ENCODE peak calls at places on chromosomes 7 and 10, in six cellular contexts. G, H, N, B, L and S are unnamed samples.

GRCh38 chr10:103852189-103852711 is 3.1 kb downstream of the SH3PXD2A start:
- DNase-seq in G (peak), H (no peak), N (peak), B (no peak), L (no peak), S (peak)

GRCh38 chr7:129047761-129048160 is 7.2 kb downstream of the TNPO3 start:
- DNase-seq in G (no peak), H (no peak), N (peak), B (no peak), L (no peak), S (peak)

GRCh38 chr7:155338632-155339320 is 41.1 kb downstream of the INSIG1 start:
- DNase-seq in G (no peak), H (no peak), N (no peak), B (no peak), L (no peak), S (no peak)

GRCh38 chr7:43937444-43937843 is 11.2 kb downstream of the UBE2D4 start:
- DNase-seq in G (no peak), H (no peak), N (no peak), B (no peak), L (no peak), S (no peak)

GRCh38 chr10:52451817-52452216 is 137.7 kb downstream of the DKK1 start:
- DNase-seq in G (peak), H (no peak), N (peak), B (peak), L (no peak), S (peak)

GRCh38 chr10:67005981-67006380 is 80.1 kb downstream of the LRRTM3 start:
- DNase-seq in G (no peak), H (no peak), N (no peak), B (no peak), L (no peak), S (no peak)

GRCh38 chr10:126670056-126670743 is at the start of gene C10orf90:
- DNase-seq in G (no peak), H (no peak), N (no peak), B (no peak), L (no peak), S (no peak)

GRCh38 chr10:60576130-60577069 is 186.7 kb upstream of the ANK3 start:
- DNase-seq in G (no peak), H (no peak), N (no peak), B (peak), L (no peak), S (no peak)

GRCh38 chr10:69004821-69005220 is 16.2 kb downstream of the KIFBP start:
- DNase-seq in G (peak), H (peak), N (peak), B (peak), L (no peak), S (peak)

GRCh38 chr7:44534087-44534486 is 7.0 kb downstream of the NPC1L1 start:
- DNase-seq in G (no peak), H (no peak), N (no peak), B (no peak), L (no peak), S (peak)

GRCh38 chr7:30046127-30046774 is 18.0 kb downstream of the PLEKHA8 start:
- DNase-seq in G (no peak), H (no peak), N (no peak), B (no peak), L (no peak), S (no peak)

GRCh38 chr7:116798205-116798730 is 64.1 kb upstream of the CAPZA2 start:
- DNase-seq in G (no peak), H (no peak), N (no peak), B (no peak), L (no peak), S (no peak)

GRCh38 chr10:32156031-32156495 is 99.8 kb upstream of the KIF5B start:
- DNase-seq in G (no peak), H (no peak), N (no peak), B (peak), L (no peak), S (no peak)

GRCh38 chr7:46932656-46933424 is 649.1 kb downstream of the TNS3 start:
- DNase-seq in G (peak), H (peak), N (peak), B (peak), L (no peak), S (peak)

GRCh38 chr10:110710621-110711020 is 66.5 kb downstream of the RBM20 start:
- DNase-seq in G (no peak), H (no peak), N (no peak), B (no peak), L (no peak), S (no peak)

GRCh38 chr7:7923818-7924217 is 44.8 kb upstream of the GLCCI1 start:
- DNase-seq in G (no peak), H (no peak), N (no peak), B (no peak), L (no peak), S (no peak)

GRCh38 chr10:77361846-77362245 is 275.8 kb downstream of the KCNMA1 start:
- DNase-seq in G (no peak), H (no peak), N (no peak), B (no peak), L (no peak), S (no peak)

GRCh38 chr10:106182542-106182941 is 982.0 kb downstream of the SORCS1 start:
- DNase-seq in G (no peak), H (no peak), N (no peak), B (no peak), L (no peak), S (no peak)

GRCh38 chr10:13503745-13504463 is 24.9 kb downstream of the BEND7 start:
- DNase-seq in G (peak), H (no peak), N (peak), B (peak), L (no peak), S (peak)

GRCh38 chr7:149821191-149822148 is 16.7 kb upstream of the ZNF862 start:
- DNase-seq in G (no peak), H (no peak), N (no peak), B (no peak), L (no peak), S (no peak)

GRCh38 chr7:39921505-39922250 is 28.4 kb upstream of the CDK13 start:
- DNase-seq in G (no peak), H (peak), N (no peak), B (no peak), L (no peak), S (no peak)

GRCh38 chr10:29921071-29921446 is 138.3 kb downstream of the JCAD start:
- DNase-seq in G (no peak), H (no peak), N (no peak), B (no peak), L (no peak), S (no peak)

GRCh38 chr10:128373071-128373749 is 247.0 kb upstream of the MKI67 start:
- DNase-seq in G (no peak), H (no peak), N (no peak), B (no peak), L (no peak), S (no peak)

GRCh38 chr7:24152356-24152755 is 131.6 kb upstream of the NPY start:
- DNase-seq in G (no peak), H (no peak), N (no peak), B (peak), L (no peak), S (no peak)

GRCh38 chr7:50226669-50227068 is 77.8 kb upstream of the IKZF1 start:
- DNase-seq in G (no peak), H (no peak), N (no peak), B (no peak), L (no peak), S (no peak)

GRCh38 chr7:19932549-19933249 is 159.3 kb upstream of the TMEM196 start:
- DNase-seq in G (no peak), H (no peak), N (no peak), B (no peak), L (no peak), S (no peak)

GRCh38 chr7:130732980-130733865 is 784 bp downstream of the KLF14 start:
- DNase-seq in G (no peak), H (peak), N (no peak), B (no peak), L (no peak), S (no peak)

DNA sequence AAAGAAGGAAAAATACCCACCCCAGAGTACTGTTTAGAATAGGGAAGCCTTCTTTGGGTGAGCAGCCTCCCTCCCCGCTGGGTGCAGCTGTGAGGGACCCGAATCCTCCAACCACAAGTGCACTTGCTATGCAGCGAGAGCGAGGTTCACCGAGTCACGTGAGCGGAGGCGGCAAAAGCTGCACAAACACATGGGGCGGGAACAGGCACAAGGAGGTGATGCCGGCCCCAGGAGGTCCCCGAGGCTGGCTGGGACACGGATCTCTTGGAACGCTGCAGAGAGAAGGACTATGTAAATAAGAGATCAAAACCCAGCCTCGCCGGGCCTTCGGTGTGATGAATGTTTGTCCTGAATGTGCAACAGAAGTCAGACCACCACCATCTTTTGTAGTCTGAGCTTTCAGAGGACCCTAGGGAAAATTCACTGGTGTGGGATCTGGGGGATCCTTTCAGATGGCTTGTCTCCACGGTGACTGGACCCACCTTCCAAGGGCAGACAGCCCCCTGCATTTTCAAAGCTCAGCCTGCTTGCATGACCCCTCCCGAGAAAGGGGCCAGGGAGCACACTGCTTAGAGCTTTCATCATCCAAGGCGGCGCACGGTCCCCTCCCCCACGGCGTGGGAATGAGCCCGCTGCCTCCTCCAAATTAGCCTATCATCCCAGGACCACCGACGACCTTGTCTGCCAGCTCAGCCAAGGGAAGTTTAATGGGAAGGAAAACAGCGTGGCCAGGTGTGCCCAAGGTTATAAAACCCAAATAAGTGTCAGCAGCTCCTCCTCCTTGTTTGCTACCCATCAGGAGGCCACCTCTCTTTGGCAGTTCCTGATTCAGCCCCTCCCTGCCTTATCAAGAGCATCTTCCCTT is 327.7 kb downstream of the CXCL12 start:
- DNase-seq in G (no peak), H (peak), N (peak), B (no peak), L (no peak), S (no peak)
- H3K4me3 ChIP-seq in G (no peak), H (no peak), N (no peak), B (no peak), L (no peak), S (no peak)

GRCh38 chr7:139846297-139846696 is 17.2 kb downstream of the TBXAS1 start:
- DNase-seq in G (no peak), H (no peak), N (no peak), B (no peak), L (no peak), S (no peak)

GRCh38 chr7:139850906-139851305 is 21.8 kb downstream of the TBXAS1 start:
- DNase-seq in G (no peak), H (no peak), N (no peak), B (no peak), L (no peak), S (no peak)

GRCh38 chr7:139844779-139845442 is 15.8 kb downstream of the TBXAS1 start:
- DNase-seq in G (no peak), H (no peak), N (no peak), B (peak), L (peak), S (no peak)

GRCh38 chr7:139845443-139845805 is 16.4 kb downstream of the TBXAS1 start:
- DNase-seq in G (no peak), H (no peak), N (no peak), B (no peak), L (no peak), S (no peak)

DNA sequence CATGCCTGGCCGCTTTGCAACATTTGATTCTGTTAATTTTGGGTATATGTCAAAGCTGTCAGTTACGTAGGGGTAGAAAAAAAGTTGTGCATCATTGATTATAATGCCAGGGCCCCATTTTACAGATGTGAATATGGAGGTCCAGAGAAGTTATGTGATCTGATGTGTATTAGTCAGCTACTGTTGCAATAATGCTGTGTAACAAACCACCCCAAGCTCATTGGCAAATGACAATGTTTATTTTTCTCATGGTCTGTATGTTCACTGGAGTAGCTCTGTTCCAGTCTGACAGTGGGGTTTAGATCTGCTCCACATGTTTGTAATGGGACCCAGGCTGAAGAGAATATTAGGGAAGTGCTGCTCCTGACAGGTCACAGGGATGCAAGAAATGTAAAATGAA is 19.2 kb downstream of the TBXAS1 start:
- DNase-seq in G (no peak), H (no peak), N (no peak), B (no peak), L (no peak), S (no peak)
- H3K4me3 ChIP-seq in G (no peak), H (no peak), N (no peak), B (no peak), L (no peak), S (no peak)

DNA sequence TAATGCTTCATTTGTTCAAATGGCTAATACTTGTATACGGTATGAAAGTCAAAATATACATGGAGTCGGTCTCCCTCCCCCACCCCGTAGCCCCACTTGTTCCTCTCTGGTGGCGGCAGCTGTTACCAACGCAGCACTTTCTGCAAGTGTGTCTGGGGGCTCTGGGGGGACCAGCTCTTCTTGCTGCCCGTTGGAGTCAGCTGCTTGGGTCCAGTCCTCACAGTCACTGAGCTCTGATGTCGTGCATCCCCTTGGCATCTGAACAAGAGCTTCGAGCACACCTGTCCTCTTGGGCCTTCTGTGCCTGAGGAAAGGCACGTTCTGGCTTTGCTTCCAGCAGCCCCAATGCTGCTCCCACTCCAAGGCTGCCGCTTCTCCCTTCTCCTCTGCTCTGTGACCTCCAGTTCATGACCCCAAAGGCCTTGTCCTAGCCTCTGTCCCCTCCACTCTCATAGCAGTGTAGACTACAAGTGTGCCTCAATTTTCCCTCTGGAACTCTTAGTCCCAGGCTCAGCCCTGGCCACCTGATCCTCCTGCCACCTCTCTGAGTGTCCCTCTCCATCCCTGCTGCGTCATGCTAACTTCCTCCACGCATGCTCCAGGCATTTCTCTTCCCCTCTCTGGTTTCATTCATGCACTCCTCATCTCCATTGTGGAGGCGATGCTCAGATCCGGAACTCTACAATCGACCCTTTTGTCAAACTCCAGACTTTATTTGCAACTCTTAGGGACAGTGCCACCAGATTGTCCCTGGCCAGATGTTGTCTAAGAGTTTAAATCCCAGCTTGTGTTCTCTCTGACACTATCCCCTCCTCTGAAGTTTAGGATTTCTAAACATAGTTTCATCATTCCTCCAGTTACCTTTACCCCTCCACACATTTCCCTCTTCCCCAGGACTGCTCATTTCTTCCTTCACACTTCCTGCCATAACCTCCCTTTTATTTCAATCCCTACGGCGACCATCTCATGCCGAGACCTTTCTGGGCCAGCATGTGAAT is 492.8 kb downstream of the PLXNA4 start:
- DNase-seq in G (no peak), H (no peak), N (no peak), B (no peak), L (no peak), S (no peak)
- H3K4me3 ChIP-seq in G (no peak), H (no peak), N (no peak), B (no peak), L (no peak), S (no peak)

DNA sequence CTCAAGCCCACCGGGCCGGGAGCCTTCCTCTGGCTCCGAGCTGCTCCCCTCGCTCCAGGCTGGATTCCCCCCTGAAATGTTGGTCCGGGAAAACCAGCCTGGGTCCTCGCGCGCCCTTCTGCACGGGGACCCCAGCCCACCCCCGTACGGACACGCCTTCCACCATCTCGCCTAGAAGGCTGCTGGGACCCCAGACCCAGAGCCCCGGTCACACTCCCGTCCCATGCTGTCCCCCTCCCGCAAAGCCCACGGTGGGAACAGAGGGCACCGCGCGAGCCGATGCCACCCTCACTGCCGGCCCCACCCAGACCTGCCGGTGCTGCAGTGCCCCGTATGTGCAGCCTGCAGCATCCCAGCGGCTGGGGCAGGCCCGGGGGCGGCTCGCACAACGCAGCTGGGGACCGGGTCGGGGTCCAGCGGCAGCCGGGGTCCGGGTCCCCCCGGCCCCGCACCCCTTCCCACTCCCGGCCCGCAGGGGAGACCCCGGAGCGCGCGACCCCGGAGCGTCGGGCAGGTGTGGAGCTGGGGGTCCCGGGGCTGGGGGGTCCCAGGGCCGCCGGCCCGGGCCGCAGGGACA is 871 bp downstream of the SPOCK2 start:
- DNase-seq in G (no peak), H (no peak), N (no peak), B (no peak), L (no peak), S (no peak)
- H3K4me3 ChIP-seq in G (no peak), H (peak), N (no peak), B (no peak), L (peak), S (peak)

DNA sequence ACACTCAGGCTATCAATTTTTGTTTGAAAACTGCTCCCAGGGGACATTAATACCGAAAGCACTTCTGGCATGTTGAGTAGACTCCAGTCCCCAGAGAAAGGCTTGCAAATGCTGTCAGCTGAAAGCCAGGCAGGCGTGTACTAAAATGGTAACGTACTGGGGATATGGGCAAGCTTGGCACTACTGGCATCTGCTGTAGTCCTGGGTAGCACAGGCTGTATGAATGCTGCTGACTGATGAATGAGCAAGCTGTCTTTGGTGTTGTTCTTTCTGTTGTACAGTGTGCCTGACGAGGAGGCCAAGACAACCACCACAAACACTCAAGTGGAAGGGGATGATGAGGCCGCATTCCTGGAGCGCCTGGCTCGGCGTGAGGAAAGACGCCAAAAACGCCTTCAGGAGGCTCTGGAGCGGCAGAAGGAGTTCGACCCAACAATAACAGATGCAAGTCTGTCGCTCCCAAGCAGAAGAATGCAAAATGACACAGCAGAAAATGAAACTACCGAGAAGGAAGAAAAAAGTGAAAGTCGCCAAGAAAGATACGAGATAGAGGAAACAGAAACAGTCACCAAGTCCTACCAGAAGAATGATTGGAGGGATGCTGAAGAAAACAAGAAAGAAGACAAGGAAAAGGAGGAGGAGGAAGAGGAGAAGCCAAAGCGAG is 53.5 kb upstream of the AGBL3 start:
- DNase-seq in G (peak), H (no peak), N (peak), B (no peak), L (no peak), S (peak)
- H3K4me3 ChIP-seq in G (peak), H (no peak), N (no peak), B (no peak), L (no peak), S (no peak)

DNA sequence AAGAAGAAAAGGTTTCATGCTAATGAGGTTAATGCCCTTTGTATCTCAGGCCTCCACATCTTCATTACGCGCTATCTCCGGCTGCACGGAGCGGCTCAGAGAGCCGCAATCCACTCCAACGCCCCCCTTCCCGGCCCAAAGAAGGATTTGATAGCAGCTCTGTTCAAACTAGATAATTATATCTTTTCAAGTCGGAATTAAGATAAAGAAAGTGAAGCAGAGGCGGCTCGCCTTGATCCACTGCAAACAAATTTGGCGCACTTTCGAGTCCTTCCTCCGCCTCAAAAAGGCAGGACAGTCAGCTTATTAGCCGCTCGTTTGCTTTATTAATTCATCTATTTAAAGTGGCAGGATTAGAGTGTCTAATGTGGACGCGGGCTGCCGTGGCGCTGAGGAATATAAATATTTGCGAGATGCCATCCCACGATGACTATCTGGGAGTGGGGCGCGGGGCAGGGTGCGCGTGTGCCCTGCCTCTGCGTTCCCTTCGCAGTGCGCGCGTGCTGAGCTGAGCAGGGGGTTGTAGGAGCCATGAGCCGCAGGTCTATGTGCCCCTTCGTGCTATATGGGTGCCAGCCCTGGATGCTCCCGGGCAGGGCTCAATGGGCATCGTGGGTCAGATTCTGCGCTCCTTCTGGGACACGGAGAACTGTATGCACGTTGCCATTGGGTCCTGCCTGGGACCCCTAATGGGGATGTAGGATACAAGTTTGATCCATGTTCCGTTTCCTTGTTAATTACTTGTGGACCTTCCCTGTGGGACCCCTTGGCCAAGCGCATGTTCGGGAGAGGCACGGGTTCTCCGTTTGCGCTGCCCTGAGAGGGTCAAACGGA is 9.0 kb downstream of the EMX2 start:
- DNase-seq in G (no peak), H (peak), N (no peak), B (no peak), L (no peak), S (no peak)
- H3K4me3 ChIP-seq in G (no peak), H (no peak), N (no peak), B (no peak), L (peak), S (peak)